ENCODE peak calls at places on chromosome 2, in seven cellular contexts. One of them, this sample, is unnamed.

GRCh38 chr2:177187631-177188312 is 24.8 kb upstream of the HNRNPA3 start:
- DNase-seq in tibial artery: no peak
- DNase-seq in endothelial cell of umbilical vein: no peak
- DNase-seq in GM12865: no peak
- DNase-seq in left ventricle myocardium inferior: no peak
- DNase-seq in brain microvascular endothelial cell: peak; percentile 82
- DNase-seq in fibroblast of the aortic adventitia: peak; percentile 72
- DNase-seq in this sample: no peak

GRCh38 chr2:181786371-181787228 is 104.9 kb upstream of the ITPRID2 start:
- DNase-seq in endothelial cell of umbilical vein: no peak
- DNase-seq in GM12865: no peak
- DNase-seq in tibial artery: no peak
- DNase-seq in left ventricle myocardium inferior: no peak
- DNase-seq in brain microvascular endothelial cell: no peak
- DNase-seq in fibroblast of the aortic adventitia: no peak
- DNase-seq in this sample: no peak

GRCh38 chr2:41886757-41887156 is 161.1 kb upstream of the PKDCC start:
- DNase-seq in fibroblast of the aortic adventitia: peak; percentile 49
- DNase-seq in endothelial cell of umbilical vein: peak; percentile 21
- DNase-seq in GM12865: no peak
- DNase-seq in left ventricle myocardium inferior: no peak
- DNase-seq in tibial artery: no peak
- DNase-seq in brain microvascular endothelial cell: no peak
- DNase-seq in this sample: no peak

GRCh38 chr2:5453648-5454390 is 238.4 kb upstream of the SOX11 start:
- DNase-seq in GM12865: no peak
- DNase-seq in left ventricle myocardium inferior: no peak
- DNase-seq in tibial artery: no peak
- DNase-seq in fibroblast of the aortic adventitia: no peak
- DNase-seq in endothelial cell of umbilical vein: no peak
- DNase-seq in brain microvascular endothelial cell: peak; percentile 80
- DNase-seq in this sample: no peak

GRCh38 chr2:194698012-194698411 is 959.0 kb upstream of the SLC39A10 start:
- DNase-seq in GM12865: no peak
- DNase-seq in tibial artery: no peak
- DNase-seq in brain microvascular endothelial cell: no peak
- DNase-seq in fibroblast of the aortic adventitia: no peak
- DNase-seq in left ventricle myocardium inferior: no peak
- DNase-seq in endothelial cell of umbilical vein: peak; percentile 41
- DNase-seq in this sample: no peak

GRCh38 chr2:239151201-239152131 is 249.4 kb downstream of the HDAC4 start:
- DNase-seq in brain microvascular endothelial cell: no peak
- DNase-seq in left ventricle myocardium inferior: peak; percentile 15
- DNase-seq in tibial artery: peak; percentile 83
- DNase-seq in GM12865: no peak
- DNase-seq in fibroblast of the aortic adventitia: peak; percentile 21
- DNase-seq in endothelial cell of umbilical vein: no peak
- DNase-seq in this sample: no peak

GRCh38 chr2:65722028-65722427 is 289.6 kb upstream of the SPRED2 start:
- DNase-seq in tibial artery: no peak
- DNase-seq in GM12865: no peak
- DNase-seq in fibroblast of the aortic adventitia: no peak
- DNase-seq in brain microvascular endothelial cell: peak; percentile 16
- DNase-seq in left ventricle myocardium inferior: peak; percentile 29
- DNase-seq in endothelial cell of umbilical vein: no peak
- DNase-seq in this sample: no peak

GRCh38 chr2:148459300-148459891 is 185.2 kb upstream of the EPC2 start:
- DNase-seq in tibial artery: no peak
- DNase-seq in fibroblast of the aortic adventitia: peak; percentile 21
- DNase-seq in left ventricle myocardium inferior: no peak
- DNase-seq in brain microvascular endothelial cell: no peak
- DNase-seq in GM12865: no peak
- DNase-seq in endothelial cell of umbilical vein: no peak
- DNase-seq in this sample: no peak

GRCh38 chr2:240467149-240467642 is 31.7 kb downstream of the GPC1 start:
- DNase-seq in fibroblast of the aortic adventitia: no peak
- DNase-seq in brain microvascular endothelial cell: no peak
- DNase-seq in GM12865: no peak
- DNase-seq in left ventricle myocardium inferior: no peak
- DNase-seq in endothelial cell of umbilical vein: no peak
- DNase-seq in tibial artery: no peak
- DNase-seq in this sample: no peak

GRCh38 chr2:224802407-224802806 is 86.2 kb upstream of the CCDC195 start:
- DNase-seq in left ventricle myocardium inferior: no peak
- DNase-seq in fibroblast of the aortic adventitia: peak; percentile 67
- DNase-seq in endothelial cell of umbilical vein: peak; percentile 69
- DNase-seq in GM12865: no peak
- DNase-seq in tibial artery: no peak
- DNase-seq in brain microvascular endothelial cell: peak; percentile 56
- DNase-seq in this sample: no peak

GRCh38 chr2:154699560-154699901 is 1.0 kb downstream of the KCNJ3 start:
- DNase-seq in fibroblast of the aortic adventitia: no peak
- DNase-seq in brain microvascular endothelial cell: no peak
- DNase-seq in endothelial cell of umbilical vein: no peak
- DNase-seq in GM12865: no peak
- DNase-seq in left ventricle myocardium inferior: no peak
- DNase-seq in tibial artery: no peak
- DNase-seq in this sample: no peak

GRCh38 chr2:199409705-199410104 is 48.0 kb downstream of the SATB2 start:
- DNase-seq in fibroblast of the aortic adventitia: no peak
- DNase-seq in GM12865: no peak
- DNase-seq in brain microvascular endothelial cell: no peak
- DNase-seq in tibial artery: no peak
- DNase-seq in endothelial cell of umbilical vein: no peak
- DNase-seq in left ventricle myocardium inferior: no peak
- DNase-seq in this sample: no peak

GRCh38 chr2:179422037-179422643 is 157.5 kb upstream of the SESTD1 start:
- DNase-seq in tibial artery: peak; percentile 83
- DNase-seq in fibroblast of the aortic adventitia: peak; percentile 84
- DNase-seq in endothelial cell of umbilical vein: peak; percentile 68
- DNase-seq in left ventricle myocardium inferior: peak; percentile 61
- DNase-seq in GM12865: peak; percentile 73
- DNase-seq in brain microvascular endothelial cell: peak; percentile 71
- DNase-seq in this sample: peak; percentile 25

GRCh38 chr2:10504994-10505820 is 57.1 kb upstream of the ODC1 start:
- DNase-seq in tibial artery: peak; percentile 21
- DNase-seq in fibroblast of the aortic adventitia: no peak
- DNase-seq in GM12865: no peak
- DNase-seq in left ventricle myocardium inferior: no peak
- DNase-seq in brain microvascular endothelial cell: no peak
- DNase-seq in endothelial cell of umbilical vein: no peak
- DNase-seq in this sample: no peak

GRCh38 chr2:215486973-215487372 is 51.1 kb upstream of the FN1 start:
- DNase-seq in left ventricle myocardium inferior: no peak
- DNase-seq in tibial artery: no peak
- DNase-seq in brain microvascular endothelial cell: no peak
- DNase-seq in fibroblast of the aortic adventitia: peak; percentile 17
- DNase-seq in endothelial cell of umbilical vein: no peak
- DNase-seq in GM12865: no peak
- DNase-seq in this sample: no peak

DNA sequence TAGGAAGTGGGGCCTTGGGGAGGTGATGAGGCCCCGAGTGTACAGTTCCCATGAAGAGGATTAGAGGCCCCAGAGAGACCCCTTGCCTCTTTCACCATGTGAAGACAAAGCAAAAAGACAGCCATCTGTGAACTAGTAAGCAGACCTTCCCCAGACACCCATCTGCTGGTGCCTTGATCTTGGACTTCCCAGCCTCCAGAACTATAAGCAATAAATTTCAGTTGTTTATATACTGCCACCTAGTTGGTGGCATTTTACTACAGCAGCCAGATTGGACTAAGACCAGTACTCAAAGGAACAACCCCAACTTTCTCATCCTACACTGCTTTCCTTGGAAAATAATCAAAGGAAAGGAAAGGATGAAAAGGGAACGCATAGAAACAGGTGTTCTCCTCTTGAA is 27.9 kb upstream of the CREG2 start:
- DNase-seq in endothelial cell of umbilical vein: no peak
- DNase-seq in left ventricle myocardium inferior: no peak
- DNase-seq in GM12865: no peak
- DNase-seq in fibroblast of the aortic adventitia: no peak
- DNase-seq in tibial artery: no peak
- DNase-seq in brain microvascular endothelial cell: no peak
- DNase-seq in this sample: no peak
- TF ChIP-seq CTCF in endothelial cell of umbilical vein: no peak
- TF ChIP-seq CTCF in left ventricle myocardium inferior: no peak
- TF ChIP-seq CTCF in GM12865: no peak
- TF ChIP-seq CTCF in fibroblast of the aortic adventitia: no peak
- TF ChIP-seq CTCF in tibial artery: no peak
- TF ChIP-seq CTCF in brain microvascular endothelial cell: no peak
- TF ChIP-seq CTCF in this sample: peak; percentile 4

DNA sequence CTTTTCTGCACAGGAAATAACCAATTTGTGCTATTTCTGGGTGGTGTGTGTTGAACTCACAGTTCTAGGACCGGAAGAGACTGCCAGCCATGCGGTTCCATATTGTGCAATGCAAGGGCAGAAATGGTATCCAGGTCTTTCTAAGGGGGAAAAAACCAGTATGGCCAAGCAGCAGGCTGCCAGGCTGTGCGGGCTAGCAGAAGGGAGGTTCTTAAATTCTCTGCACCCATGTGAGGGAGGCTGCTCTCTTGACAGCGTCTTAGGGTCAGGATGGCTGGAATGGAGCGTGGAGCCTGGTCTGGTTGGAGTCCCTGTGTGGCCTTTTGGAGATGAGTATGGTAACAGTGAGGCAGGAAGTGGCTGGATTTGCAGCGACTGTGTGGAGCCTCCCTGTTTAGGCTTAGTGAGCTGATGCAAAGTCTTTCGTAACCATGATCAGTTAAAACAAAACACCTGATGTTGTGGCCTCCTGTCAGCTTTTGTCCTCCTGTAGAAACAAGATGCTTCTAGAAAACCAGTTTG is 52.6 kb downstream of the NCK2 start:
- DNase-seq in fibroblast of the aortic adventitia: peak; percentile 31
- DNase-seq in GM12865: peak; percentile 92
- DNase-seq in left ventricle myocardium inferior: no peak
- DNase-seq in tibial artery: no peak
- DNase-seq in endothelial cell of umbilical vein: no peak
- DNase-seq in brain microvascular endothelial cell: no peak
- DNase-seq in this sample: no peak
- H3K4me3 ChIP-seq in fibroblast of the aortic adventitia: no peak overlapping the region
- H3K4me3 ChIP-seq in GM12865: peak overlapping the region; percentile 61
- H3K4me3 ChIP-seq in left ventricle myocardium inferior: no peak overlapping the region
- H3K4me3 ChIP-seq in tibial artery: no peak overlapping the region
- H3K4me3 ChIP-seq in endothelial cell of umbilical vein: no peak overlapping the region
- H3K4me3 ChIP-seq in brain microvascular endothelial cell: no peak overlapping the region
- H3K4me3 ChIP-seq in this sample: no peak overlapping the region

GRCh38 chr2:128545085-128545484 is 226.4 kb upstream of the HS6ST1 start:
- DNase-seq in endothelial cell of umbilical vein: no peak
- DNase-seq in brain microvascular endothelial cell: no peak
- DNase-seq in fibroblast of the aortic adventitia: no peak
- DNase-seq in GM12865: no peak
- DNase-seq in tibial artery: no peak
- DNase-seq in left ventricle myocardium inferior: no peak
- DNase-seq in this sample: no peak

GRCh38 chr2:128544321-128545037 is 225.8 kb upstream of the HS6ST1 start:
- DNase-seq in brain microvascular endothelial cell: no peak
- DNase-seq in fibroblast of the aortic adventitia: no peak
- DNase-seq in GM12865: no peak
- DNase-seq in tibial artery: no peak
- DNase-seq in left ventricle myocardium inferior: no peak
- DNase-seq in endothelial cell of umbilical vein: no peak
- DNase-seq in this sample: no peak

GRCh38 chr2:128543646-128544045 is 225.0 kb upstream of the HS6ST1 start:
- DNase-seq in endothelial cell of umbilical vein: no peak
- DNase-seq in fibroblast of the aortic adventitia: no peak
- DNase-seq in GM12865: no peak
- DNase-seq in tibial artery: no peak
- DNase-seq in left ventricle myocardium inferior: no peak
- DNase-seq in brain microvascular endothelial cell: no peak
- DNase-seq in this sample: no peak

GRCh38 chr2:128541448-128541847 is 222.8 kb upstream of the HS6ST1 start:
- DNase-seq in brain microvascular endothelial cell: no peak
- DNase-seq in GM12865: no peak
- DNase-seq in tibial artery: no peak
- DNase-seq in fibroblast of the aortic adventitia: peak; percentile 58
- DNase-seq in left ventricle myocardium inferior: no peak
- DNase-seq in endothelial cell of umbilical vein: no peak
- DNase-seq in this sample: no peak

DNA sequence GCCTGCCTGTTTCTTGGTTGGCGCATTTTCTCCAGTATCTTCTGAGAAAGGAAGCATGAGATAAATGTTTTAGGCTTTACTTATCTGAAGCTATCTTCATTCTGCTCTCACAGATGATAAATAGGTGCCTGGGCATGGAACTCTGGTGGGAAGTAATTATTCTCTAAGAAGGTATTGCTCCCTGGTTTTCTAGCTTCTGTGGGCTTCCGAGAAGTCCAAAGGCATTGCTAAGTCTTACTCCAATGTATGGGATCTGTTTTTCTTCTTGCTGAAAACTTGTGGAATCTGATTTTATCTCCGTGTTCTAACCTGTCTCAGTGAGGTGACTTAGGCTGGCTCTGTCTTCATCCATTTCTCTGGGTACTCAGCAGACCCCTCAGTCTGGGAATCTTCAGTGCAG is 224.4 kb upstream of the HS6ST1 start:
- DNase-seq in GM12865: no peak
- DNase-seq in tibial artery: no peak
- DNase-seq in brain microvascular endothelial cell: no peak
- DNase-seq in left ventricle myocardium inferior: no peak
- DNase-seq in endothelial cell of umbilical vein: no peak
- DNase-seq in fibroblast of the aortic adventitia: no peak
- DNase-seq in this sample: no peak
- TF ChIP-seq CTCF in GM12865: no peak
- TF ChIP-seq CTCF in tibial artery: no peak
- TF ChIP-seq CTCF in brain microvascular endothelial cell: no peak
- TF ChIP-seq CTCF in left ventricle myocardium inferior: no peak
- TF ChIP-seq CTCF in endothelial cell of umbilical vein: no peak
- TF ChIP-seq CTCF in fibroblast of the aortic adventitia: no peak
- TF ChIP-seq CTCF in this sample: no peak

GRCh38 chr2:190947711-190948251 is 66.2 kb downstream of the STAT1 start:
- DNase-seq in left ventricle myocardium inferior: no peak
- DNase-seq in tibial artery: no peak
- DNase-seq in brain microvascular endothelial cell: peak; percentile 62
- DNase-seq in endothelial cell of umbilical vein: peak; percentile 93
- DNase-seq in fibroblast of the aortic adventitia: peak; percentile 89
- DNase-seq in GM12865: peak; percentile 55
- DNase-seq in this sample: peak; percentile 17
- H3K4me3 ChIP-seq in left ventricle myocardium inferior: peak overlapping the region; percentile 40
- H3K4me3 ChIP-seq in tibial artery: no peak overlapping the region
- H3K4me3 ChIP-seq in brain microvascular endothelial cell: peak overlapping the region; percentile 10
- H3K4me3 ChIP-seq in endothelial cell of umbilical vein: no peak overlapping the region
- H3K4me3 ChIP-seq in fibroblast of the aortic adventitia: peak overlapping the region; percentile 11
- H3K4me3 ChIP-seq in GM12865: no peak overlapping the region
- H3K4me3 ChIP-seq in this sample: no peak overlapping the region

GRCh38 chr2:26982102-26982742 is 11.8 kb downstream of the MAPRE3 start:
- DNase-seq in left ventricle myocardium inferior: peak; percentile 65
- DNase-seq in brain microvascular endothelial cell: peak; percentile 22
- DNase-seq in GM12865: peak; percentile 49
- DNase-seq in tibial artery: no peak
- DNase-seq in endothelial cell of umbilical vein: peak; percentile 72
- DNase-seq in fibroblast of the aortic adventitia: peak; percentile 48
- DNase-seq in this sample: peak; percentile 12
- TF ChIP-seq CTCF in left ventricle myocardium inferior: peak; percentile 64
- TF ChIP-seq CTCF in brain microvascular endothelial cell: peak; percentile 54
- TF ChIP-seq CTCF in GM12865: peak; percentile 42
- TF ChIP-seq CTCF in tibial artery: no peak
- TF ChIP-seq CTCF in endothelial cell of umbilical vein: peak; percentile 50
- TF ChIP-seq CTCF in fibroblast of the aortic adventitia: peak; percentile 41
- TF ChIP-seq CTCF in this sample: no peak

GRCh38 chr2:28101892-28102291 is 211.4 kb downstream of the BABAM2 start:
- DNase-seq in tibial artery: no peak
- DNase-seq in endothelial cell of umbilical vein: no peak
- DNase-seq in fibroblast of the aortic adventitia: peak; percentile 64
- DNase-seq in GM12865: no peak
- DNase-seq in brain microvascular endothelial cell: no peak
- DNase-seq in left ventricle myocardium inferior: no peak
- DNase-seq in this sample: no peak
- H3K4me3 ChIP-seq in tibial artery: peak overlapping the region; percentile 17
- H3K4me3 ChIP-seq in endothelial cell of umbilical vein: no peak overlapping the region
- H3K4me3 ChIP-seq in fibroblast of the aortic adventitia: no peak overlapping the region
- H3K4me3 ChIP-seq in GM12865: no peak overlapping the region
- H3K4me3 ChIP-seq in brain microvascular endothelial cell: no peak overlapping the region
- H3K4me3 ChIP-seq in left ventricle myocardium inferior: peak overlapping the region; percentile 40
- H3K4me3 ChIP-seq in this sample: no peak overlapping the region